ENCODE peak calls at places on chromosomes 11 and 22, in four cellular contexts. One of them, this sample, is unnamed.

GRCh38 chr11:108538022-108538424 is 39.8 kb upstream of the POGLUT3 start:
- DNase-seq in IMR-90: no peak
- DNase-seq in A549: no peak
- DNase-seq in K562: no peak
- DNase-seq in this sample: no peak

GRCh38 chr11:86575208-86575855 is 97.1 kb downstream of the ME3 start:
- DNase-seq in IMR-90: peak; percentile 72
- DNase-seq in K562: no peak
- DNase-seq in A549: no peak
- DNase-seq in this sample: no peak

GRCh38 chr11:9625158-9625557 is 38.7 kb upstream of the SWAP70 start:
- DNase-seq in A549: no peak
- DNase-seq in IMR-90: no peak
- DNase-seq in K562: no peak
- DNase-seq in this sample: no peak

GRCh38 chr11:75655619-75656018 is 13.2 kb downstream of the MAP6 start:
- DNase-seq in K562: no peak
- DNase-seq in IMR-90: peak; percentile 55
- DNase-seq in A549: no peak
- DNase-seq in this sample: no peak

GRCh38 chr11:119872911-119873310 is 143.9 kb upstream of the NECTIN1 start:
- DNase-seq in K562: no peak
- DNase-seq in IMR-90: no peak
- DNase-seq in A549: no peak
- DNase-seq in this sample: no peak

GRCh38 chr11:91837649-91838330 is 386.8 kb upstream of the FAT3 start:
- DNase-seq in K562: no peak
- DNase-seq in IMR-90: no peak
- DNase-seq in A549: no peak
- DNase-seq in this sample: no peak

GRCh38 chr22:45452565-45453449 is 39.3 kb downstream of the RIBC2 start:
- DNase-seq in IMR-90: peak; percentile 67
- DNase-seq in A549: no peak
- DNase-seq in K562: no peak
- DNase-seq in this sample: no peak

GRCh38 chr22:40058265-40058664 is 63.5 kb downstream of the FAM83F start:
- DNase-seq in K562: peak; percentile 34
- DNase-seq in A549: no peak
- DNase-seq in IMR-90: no peak
- DNase-seq in this sample: no peak

GRCh38 chr11:111565111-111565720 is 24.7 kb downstream of the LAYN start:
- DNase-seq in A549: peak; percentile 43
- DNase-seq in K562: peak; percentile 62
- DNase-seq in IMR-90: peak; percentile 80
- DNase-seq in this sample: peak; percentile 32

GRCh38 chr11:83437939-83438338 is 151.8 kb upstream of the CCDC90B start:
- DNase-seq in A549: no peak
- DNase-seq in K562: no peak
- DNase-seq in IMR-90: no peak
- DNase-seq in this sample: no peak

GRCh38 chr11:1397146-1397861 is 7.6 kb downstream of the BRSK2 start:
- DNase-seq in IMR-90: no peak
- DNase-seq in K562: no peak
- DNase-seq in A549: no peak
- DNase-seq in this sample: no peak

GRCh38 chr11:64638017-64638664 is 47.1 kb downstream of the SLC22A12 start:
- DNase-seq in IMR-90: no peak
- DNase-seq in A549: no peak
- DNase-seq in K562: peak; percentile 45
- DNase-seq in this sample: no peak

GRCh38 chr11:110376711-110377324 is 52.9 kb upstream of the FDX1 start:
- DNase-seq in A549: peak; percentile 65
- DNase-seq in IMR-90: peak; percentile 79
- DNase-seq in K562: peak; percentile 54
- DNase-seq in this sample: peak; percentile 36

GRCh38 chr11:122440783-122441701 is 214.5 kb upstream of the UBASH3B start:
- DNase-seq in K562: no peak
- DNase-seq in IMR-90: no peak
- DNase-seq in A549: no peak
- DNase-seq in this sample: no peak

GRCh38 chr11:910589-911030 is at the start of gene CHID1:
- DNase-seq in A549: peak; percentile 96
- DNase-seq in IMR-90: peak; percentile 67
- DNase-seq in K562: peak; percentile 98
- DNase-seq in this sample: no peak

GRCh38 chr11:119680899-119681370 is 48.1 kb downstream of the NECTIN1 start:
- DNase-seq in IMR-90: peak; percentile 7
- DNase-seq in K562: no peak
- DNase-seq in A549: no peak
- DNase-seq in this sample: no peak

GRCh38 chr11:129440028-129440630 is 64.5 kb downstream of the BARX2 start:
- DNase-seq in IMR-90: no peak
- DNase-seq in K562: no peak
- DNase-seq in A549: no peak
- DNase-seq in this sample: no peak

GRCh38 chr22:39474351-39474991 is 17.7 kb downstream of the MGAT3 start:
- DNase-seq in A549: no peak
- DNase-seq in K562: peak; percentile 46
- DNase-seq in IMR-90: peak; percentile 18
- DNase-seq in this sample: no peak

GRCh38 chr11:34997872-34998548 is 81.6 kb downstream of the PDHX start:
- DNase-seq in A549: no peak
- DNase-seq in K562: no peak
- DNase-seq in IMR-90: peak; percentile 58
- DNase-seq in this sample: no peak

GRCh38 chr22:17774928-17775675 is 833 bp upstream of the BID start:
- DNase-seq in A549: no peak
- DNase-seq in K562: no peak
- DNase-seq in IMR-90: no peak
- DNase-seq in this sample: no peak

GRCh38 chr11:39192671-39193070 is 2266.8 kb downstream of the LRRC4C start:
- DNase-seq in A549: no peak
- DNase-seq in K562: no peak
- DNase-seq in IMR-90: no peak
- DNase-seq in this sample: no peak

GRCh38 chr11:2088746-2089535 is 50.2 kb downstream of the IGF2 start:
- DNase-seq in IMR-90: no peak
- DNase-seq in A549: peak; percentile 57
- DNase-seq in K562: peak; percentile 24
- DNase-seq in this sample: no peak

GRCh38 chr11:117815262-117815803 is 9.2 kb downstream of the FXYD2 start:
- DNase-seq in A549: no peak
- DNase-seq in IMR-90: no peak
- DNase-seq in K562: no peak
- DNase-seq in this sample: peak; percentile 94

GRCh38 chr11:120151536-120151935 is 13.6 kb upstream of the TRIM29 start:
- DNase-seq in A549: no peak
- DNase-seq in IMR-90: no peak
- DNase-seq in K562: no peak
- DNase-seq in this sample: no peak

GRCh38 chr11:17972987-17973386 is 39.9 kb downstream of the SERGEF start:
- DNase-seq in A549: peak; percentile 23
- DNase-seq in IMR-90: peak; percentile 93
- DNase-seq in K562: peak; percentile 51
- DNase-seq in this sample: no peak

GRCh38 chr11:88320149-88320559 is 17.4 kb downstream of the CTSC start:
- DNase-seq in A549: no peak
- DNase-seq in IMR-90: peak; percentile 76
- DNase-seq in K562: no peak
- DNase-seq in this sample: no peak

GRCh38 chr11:70002433-70002832 is 75.7 kb upstream of the ANO1 start:
- DNase-seq in K562: no peak
- DNase-seq in IMR-90: no peak
- DNase-seq in A549: no peak
- DNase-seq in this sample: no peak

GRCh38 chr11:68350759-68351449 is 38.5 kb downstream of the LRP5 start:
- DNase-seq in K562: no peak
- DNase-seq in IMR-90: no peak
- DNase-seq in A549: no peak
- DNase-seq in this sample: no peak

GRCh38 chr11:68353669-68354068 is 41.3 kb downstream of the LRP5 start:
- DNase-seq in K562: no peak
- DNase-seq in A549: peak; percentile 25
- DNase-seq in IMR-90: no peak
- DNase-seq in this sample: no peak

GRCh38 chr11:68353118-68353517 is 40.7 kb downstream of the LRP5 start:
- DNase-seq in A549: peak; percentile 35
- DNase-seq in K562: no peak
- DNase-seq in IMR-90: no peak
- DNase-seq in this sample: no peak

GRCh38 chr11:68352591-68352990 is 40.2 kb downstream of the LRP5 start:
- DNase-seq in K562: no peak
- DNase-seq in IMR-90: no peak
- DNase-seq in A549: no peak
- DNase-seq in this sample: no peak

GRCh38 chr11:68351450-68352275 is 39.3 kb downstream of the LRP5 start:
- DNase-seq in K562: no peak
- DNase-seq in A549: no peak
- DNase-seq in IMR-90: no peak
- DNase-seq in this sample: no peak
- TF ChIP-seq ELK1 in K562: no peak
- TF ChIP-seq ELK1 in A549: no peak
- TF ChIP-seq ELK1 in IMR-90: no peak
- TF ChIP-seq ELK1 in this sample: no peak

DNA sequence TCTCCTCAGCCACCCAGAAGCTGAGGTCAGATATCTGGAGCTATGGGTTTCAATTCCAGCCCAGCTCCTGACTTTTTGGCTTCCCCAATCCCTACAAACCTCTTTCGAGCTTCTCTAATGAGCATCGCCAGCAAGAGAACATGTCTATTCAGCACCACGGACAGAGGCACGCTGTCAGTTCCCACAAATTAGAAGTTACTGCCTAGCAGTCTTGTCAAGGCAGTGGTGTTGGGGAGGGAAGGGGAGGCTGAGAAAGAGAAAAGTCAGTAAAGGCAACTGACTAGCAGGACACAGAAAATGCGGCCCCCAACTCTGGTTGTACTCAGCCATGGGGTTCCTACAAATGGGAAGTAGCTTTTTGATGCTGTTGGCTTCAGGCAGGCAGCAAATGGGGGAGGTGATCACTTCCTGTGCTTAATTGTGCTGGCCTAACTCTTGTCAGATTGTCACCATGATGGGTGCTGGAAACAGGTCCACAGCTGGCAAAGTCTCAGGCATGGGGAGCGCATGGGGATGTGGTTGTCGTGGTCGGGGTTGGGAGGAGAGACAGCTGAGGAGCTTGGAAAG is 205.9 kb downstream of the ST3GAL4 start:
- DNase-seq in IMR-90: peak; percentile 69
- DNase-seq in A549: no peak
- DNase-seq in K562: peak; percentile 36
- DNase-seq in this sample: no peak
- TF ChIP-seq ELK1 in IMR-90: no peak
- TF ChIP-seq ELK1 in A549: no peak
- TF ChIP-seq ELK1 in K562: no peak
- TF ChIP-seq ELK1 in this sample: no peak

DNA sequence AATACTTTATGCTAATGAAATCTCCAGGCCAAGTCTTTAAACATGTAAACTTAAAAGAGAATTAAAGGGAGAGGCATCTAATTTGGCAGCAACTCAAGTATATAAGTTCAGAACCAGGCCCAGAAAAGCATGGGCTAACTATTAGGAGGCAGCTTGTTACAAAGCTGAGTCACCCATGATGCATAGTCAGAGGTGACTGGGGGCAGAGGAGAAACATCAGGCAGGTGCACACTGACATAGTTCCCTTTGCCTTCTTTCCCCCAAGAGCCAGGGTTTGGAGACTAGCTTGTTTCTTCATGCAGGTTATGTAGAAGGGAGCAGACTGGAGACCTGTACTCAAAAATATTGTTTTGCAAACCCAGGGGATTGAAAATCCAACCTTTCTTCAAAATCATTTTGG is 619.0 kb downstream of the SOX6 start:
- DNase-seq in A549: no peak
- DNase-seq in K562: no peak
- DNase-seq in IMR-90: peak; percentile 69
- DNase-seq in this sample: no peak
- TF ChIP-seq ELK1 in A549: no peak
- TF ChIP-seq ELK1 in K562: no peak
- TF ChIP-seq ELK1 in IMR-90: no peak
- TF ChIP-seq ELK1 in this sample: no peak

DNA sequence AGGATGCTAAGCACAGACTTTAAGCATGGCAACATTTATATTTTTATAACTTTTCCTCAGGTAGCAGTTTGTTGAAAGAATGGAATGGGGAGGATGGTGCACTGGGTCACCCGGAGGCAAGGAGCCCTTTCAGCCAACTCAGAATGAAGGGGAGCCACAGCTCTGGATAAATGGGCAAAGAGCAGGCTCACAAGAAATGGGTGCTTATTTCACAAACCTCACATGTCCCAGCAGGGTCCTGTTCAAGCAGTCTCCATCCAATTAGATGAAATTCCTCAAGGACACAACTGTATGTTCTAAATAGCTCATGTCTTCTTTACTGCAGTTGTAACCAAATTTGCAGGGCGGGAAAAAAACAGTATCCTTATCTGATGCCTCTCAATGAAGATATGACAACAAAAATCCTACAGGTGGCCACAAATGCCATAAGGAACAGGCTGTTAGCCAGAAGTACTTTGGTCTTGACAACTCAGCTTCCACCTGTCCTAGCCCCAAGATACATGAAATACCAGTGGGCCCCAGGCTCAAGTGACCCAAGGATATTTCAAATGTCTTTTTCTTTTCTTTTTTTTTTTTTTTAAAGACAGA is 48.2 kb downstream of the MAPK1 start:
- DNase-seq in IMR-90: no peak
- DNase-seq in K562: peak; percentile 68
- DNase-seq in A549: no peak
- DNase-seq in this sample: no peak
- TF ChIP-seq ELK1 in IMR-90: no peak
- TF ChIP-seq ELK1 in K562: no peak
- TF ChIP-seq ELK1 in A549: no peak
- TF ChIP-seq ELK1 in this sample: no peak

GRCh38 chr11:67265633-67266423 is 445 bp upstream of the GRK2 start:
- DNase-seq in K562: peak; percentile 91
- DNase-seq in A549: peak; percentile 76
- DNase-seq in IMR-90: peak; percentile 33
- DNase-seq in this sample: no peak
- TF ChIP-seq ELK1 in K562: no peak
- TF ChIP-seq ELK1 in A549: no peak
- TF ChIP-seq ELK1 in IMR-90: no peak
- TF ChIP-seq ELK1 in this sample: no peak

GRCh38 chr22:41976070-41976901 is 7.0 kb downstream of the SEPTIN3 start:
- DNase-seq in K562: no peak
- DNase-seq in IMR-90: no peak
- DNase-seq in A549: no peak
- DNase-seq in this sample: no peak
- TF ChIP-seq ELK1 in K562: no peak
- TF ChIP-seq ELK1 in IMR-90: no peak
- TF ChIP-seq ELK1 in A549: no peak
- TF ChIP-seq ELK1 in this sample: no peak

DNA sequence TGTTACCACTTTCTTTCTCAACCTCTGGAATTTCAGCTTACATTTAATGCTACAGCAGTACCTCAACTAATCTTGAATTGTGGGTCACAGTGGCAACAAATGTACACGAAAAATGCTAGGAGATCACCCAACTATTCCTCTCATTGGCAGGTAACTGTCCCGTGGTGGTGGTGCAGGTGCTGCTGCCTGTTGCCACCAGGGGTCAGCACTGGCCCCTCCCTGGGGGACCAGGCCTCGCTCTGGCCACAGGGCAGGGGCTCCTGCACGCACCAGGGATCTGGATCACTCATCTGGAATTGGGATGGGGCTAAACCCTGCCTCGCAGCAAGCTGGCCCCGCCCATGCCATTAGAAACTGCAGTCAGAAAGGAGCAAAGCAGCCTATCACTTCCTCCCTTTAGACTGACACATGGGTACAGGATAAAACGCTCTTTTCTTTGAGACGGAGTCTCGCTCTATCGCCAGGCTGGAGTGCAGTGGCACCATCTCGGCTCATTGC is 6.9 kb upstream of the POLDIP3 start:
- DNase-seq in IMR-90: peak; percentile 61
- DNase-seq in K562: peak; percentile 80
- DNase-seq in A549: peak; percentile 80
- DNase-seq in this sample: no peak
- TF ChIP-seq ELK1 in IMR-90: no peak
- TF ChIP-seq ELK1 in K562: no peak
- TF ChIP-seq ELK1 in A549: no peak
- TF ChIP-seq ELK1 in this sample: no peak